ENCODE peak calls at places on chromosomes 3 and 15, in five cellular contexts. V, H, M, C and Z are unnamed samples.

GRCh38 chr15:49852756-49853155 is 231.9 kb downstream of the DTWD1 start:
- DNase-seq in V (no peak), C (no peak), H (peak; percentile 40), M (no peak), Z (peak; percentile 53)

GRCh38 chr3:73719877-73720276 is 95.1 kb upstream of the PDZRN3 start:
- DNase-seq in C (no peak), M (no peak), H (peak; percentile 44), V (peak; percentile 20), Z (peak; percentile 70)

GRCh38 chr3:22269827-22270226 is 518.8 kb upstream of the ZNF385D start:
- DNase-seq in H (peak; percentile 21), M (no peak), C (no peak), V (peak; percentile 31), Z (peak; percentile 61)

GRCh38 chr3:153103406-153103945 is 58.5 kb upstream of the RAP2B start:
- DNase-seq in C (no peak), H (no peak), M (no peak), V (peak; percentile 23), Z (no peak)

GRCh38 chr3:149658444-149659172 is 783 bp upstream of the WWTR1 start:
- DNase-seq in V (peak; percentile 77), H (peak; percentile 85), C (peak; percentile 35), M (peak; percentile 8), Z (peak; percentile 87)

GRCh38 chr15:28255965-28256364 is 66.0 kb downstream of the HERC2 start:
- DNase-seq in V (no peak), C (no peak), M (no peak), H (no peak), Z (no peak)

GRCh38 chr3:54366839-54367238 is 244.5 kb downstream of the CACNA2D3 start:
- DNase-seq in V (no peak), C (no peak), H (no peak), M (no peak), Z (no peak)

GRCh38 chr3:195806916-195807231 is 4.9 kb downstream of the MUC4 start:
- DNase-seq in C (no peak), M (no peak), V (no peak), H (no peak), Z (no peak)

GRCh38 chr3:58020740-58021071 is 12.5 kb downstream of the FLNB start:
- DNase-seq in C (no peak), V (no peak), H (no peak), M (no peak), Z (no peak)

GRCh38 chr15:42157981-42158765 is 1.7 kb upstream of the PLA2G4F start:
- DNase-seq in H (peak; percentile 68), M (no peak), V (peak; percentile 75), C (no peak), Z (peak; percentile 66)

GRCh38 chr15:98035134-98035533 is 74.6 kb downstream of the ARRDC4 start:
- DNase-seq in C (no peak), V (peak; percentile 72), M (no peak), H (no peak), Z (no peak)

GRCh38 chr3:120432105-120432860 is 18.5 kb downstream of the FSTL1 start:
- DNase-seq in M (no peak), H (peak; percentile 94), V (no peak), C (no peak), Z (peak; percentile 97)

GRCh38 chr3:97882975-97883598 is 61.3 kb downstream of the CRYBG3 start:
- DNase-seq in C (no peak), M (no peak), V (peak; percentile 75), H (peak; percentile 67), Z (peak; percentile 65)

GRCh38 chr3:146020969-146021368 is 140.0 kb downstream of the PLOD2 start:
- DNase-seq in M (no peak), C (no peak), H (no peak), V (no peak), Z (no peak)

GRCh38 chr3:134535186-134535974 is 49.5 kb downstream of the CEP63 start:
- DNase-seq in V (no peak), C (no peak), M (no peak), H (no peak), Z (no peak)

GRCh38 chr3:189276481-189277190 is 104.9 kb downstream of the TPRG1 start:
- DNase-seq in H (peak; percentile 94), V (peak; percentile 75), M (no peak), C (no peak), Z (peak; percentile 83)

GRCh38 chr3:187808466-187809291 is 63.4 kb upstream of the BCL6 start:
- DNase-seq in V (peak; percentile 88), M (no peak), C (no peak), H (no peak), Z (no peak)
- TF ChIP-seq CTCF in V (peak; percentile 20), M (no peak), C (no peak), H (no peak), Z (no peak)

DNA sequence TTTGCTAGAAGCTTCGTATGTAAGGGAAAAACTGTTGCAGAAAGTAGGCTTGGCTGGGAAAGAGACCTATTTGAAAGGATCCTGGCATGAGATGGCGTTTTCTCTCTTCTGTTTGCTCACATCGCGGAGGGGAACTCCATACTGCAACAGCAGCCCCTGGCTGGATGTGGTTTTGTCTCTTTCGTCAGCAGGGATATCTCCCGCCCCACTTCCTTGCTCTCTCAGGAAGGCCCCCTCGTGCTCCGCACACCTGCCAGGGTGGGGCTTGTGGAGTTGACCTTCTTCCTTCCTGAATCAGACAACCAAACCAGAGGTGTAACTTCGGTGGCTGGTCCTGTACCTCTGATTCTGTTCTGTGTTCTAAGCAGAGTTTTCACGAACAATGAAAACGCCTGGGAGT is 26.4 kb upstream of the MYZAP start:
- DNase-seq in V (peak; percentile 49), C (no peak), M (no peak), H (no peak), Z (no peak)
- H3K4me3 ChIP-seq in V (no peak overlapping the region), C (no peak overlapping the region), M (no peak overlapping the region), H (no peak overlapping the region), Z (no peak overlapping the region)

GRCh38 chr15:75947117-75947516 is 43.4 kb downstream of the FBXO22 start:
- DNase-seq in M (no peak), C (no peak), V (peak; percentile 97), H (peak; percentile 88), Z (peak; percentile 25)

GRCh38 chr15:75945953-75946352 is 42.3 kb downstream of the FBXO22 start:
- DNase-seq in C (no peak), M (no peak), V (peak; percentile 23), H (peak; percentile 16), Z (no peak)

GRCh38 chr15:75943246-75943645 is 39.6 kb downstream of the FBXO22 start:
- DNase-seq in M (no peak), C (no peak), V (no peak), H (no peak), Z (no peak)

GRCh38 chr15:75943713-75944215 is 40.1 kb downstream of the FBXO22 start:
- DNase-seq in M (no peak), V (peak; percentile 12), C (no peak), H (no peak), Z (no peak)

GRCh38 chr15:75942464-75942863 is 38.8 kb downstream of the FBXO22 start:
- DNase-seq in M (no peak), H (no peak), C (no peak), V (no peak), Z (no peak)
- TF ChIP-seq CTCF in M (no peak), H (no peak), C (no peak), V (no peak), Z (no peak)

DNA sequence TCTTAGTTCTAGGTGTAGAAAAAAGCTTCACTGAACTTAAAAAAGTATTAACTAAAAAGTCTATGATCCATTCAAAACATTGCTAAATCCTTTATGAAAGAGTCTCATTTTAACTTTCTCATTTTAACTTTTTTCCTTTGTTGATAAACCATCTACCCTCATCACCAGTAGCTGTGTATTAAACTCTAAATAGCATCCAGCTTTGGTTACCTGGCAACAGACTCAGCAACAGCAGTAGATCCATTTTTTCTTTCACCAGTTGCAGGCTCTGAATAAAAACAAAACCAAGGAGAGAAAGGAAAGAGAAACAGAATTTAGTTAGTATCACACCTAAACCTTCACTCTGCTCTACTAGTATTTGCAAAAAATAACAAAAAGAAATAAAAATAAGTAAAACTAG is 51.6 kb downstream of the TP53BP1 start:
- DNase-seq in C (no peak), V (peak; percentile 19), M (no peak), H (peak; percentile 64), Z (peak; percentile 65)
- H3K4me3 ChIP-seq in C (peak overlapping the region; percentile 6), V (no peak overlapping the region), M (no peak overlapping the region), H (no peak overlapping the region), Z (no peak overlapping the region)

GRCh38 chr3:151067158-151067557 is 18.3 kb upstream of the MED12L start:
- DNase-seq in M (no peak), H (no peak), C (no peak), V (no peak), Z (no peak)
- TF ChIP-seq CTCF in M (no peak), H (peak; percentile 18), C (no peak), V (no peak), Z (peak; percentile 9)

DNA sequence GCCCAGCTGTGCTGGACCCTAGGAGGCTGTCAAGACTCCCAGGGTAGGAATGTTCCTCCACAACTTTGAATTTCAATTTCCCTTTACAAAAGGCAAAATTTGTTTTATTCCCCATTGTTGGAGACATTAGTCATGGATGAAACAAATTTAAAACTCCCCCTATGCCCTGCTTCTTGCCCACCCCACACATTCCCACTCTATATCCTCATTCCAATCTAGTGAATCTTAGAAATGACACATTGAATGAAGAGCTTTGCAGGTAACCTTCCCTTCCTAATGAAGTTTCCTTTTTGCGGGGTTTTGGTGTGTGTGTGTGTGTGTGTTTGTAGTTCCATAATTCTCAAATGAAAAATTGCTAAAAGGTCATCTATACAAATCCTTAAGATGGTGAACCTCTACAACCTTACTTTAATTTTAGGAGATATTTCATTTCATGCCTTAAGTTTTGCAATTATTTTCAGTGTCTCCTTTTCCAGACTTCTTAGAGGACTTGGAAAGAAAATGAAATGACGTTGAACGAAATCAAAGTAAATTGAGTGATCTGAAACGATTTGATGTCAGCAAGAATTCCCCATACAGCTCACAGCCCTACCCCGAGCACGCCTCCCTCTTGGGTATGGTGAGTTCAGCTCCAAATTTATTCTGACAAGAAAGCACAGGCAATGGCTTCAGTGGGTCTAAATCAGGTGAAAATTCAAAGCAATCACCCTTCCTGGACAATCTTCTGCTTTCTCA is 72.4 kb downstream of the CCNL1 start:
- DNase-seq in V (peak; percentile 71), M (no peak), H (no peak), C (no peak), Z (peak; percentile 54)
- H3K4me3 ChIP-seq in V (no peak overlapping the region), M (no peak overlapping the region), H (peak overlapping the region; percentile 68), C (peak overlapping the region; percentile 88), Z (peak overlapping the region; percentile 66)

GRCh38 chr3:197680955-197681521 is 55.7 kb downstream of the RUBCN start:
- DNase-seq in V (no peak), C (no peak), H (no peak), M (no peak), Z (no peak)

GRCh38 chr3:197686899-197687298 is 49.8 kb downstream of the RUBCN start:
- DNase-seq in M (no peak), V (no peak), H (no peak), C (no peak), Z (no peak)

GRCh38 chr3:197687570-197687969 is 49.1 kb downstream of the RUBCN start:
- DNase-seq in M (no peak), V (no peak), H (no peak), C (no peak), Z (no peak)

GRCh38 chr3:197683191-197683590 is 53.5 kb downstream of the RUBCN start:
- DNase-seq in M (no peak), V (no peak), H (no peak), C (no peak), Z (no peak)

GRCh38 chr3:197682713-197683112 is 54.0 kb downstream of the RUBCN start:
- DNase-seq in V (no peak), H (no peak), C (no peak), M (no peak), Z (no peak)
- TF ChIP-seq CTCF in V (no peak), H (no peak), C (no peak), M (no peak), Z (no peak)